ENCODE peak calls at places on chromosome 21, in eight cellular contexts. J is MM.1S, L is astrocyte, W is B cell, N is fibroblast of mammary gland, Y is GM12865, V is natural killer cell, G is AG09319. A is an unnamed sample.

GRCh38 chr21:35585878-35586277 is 474.4 kb downstream of the SETD4 start:
- DNase-seq in J (no peak), L (no peak), W (no peak), N (no peak), Y (no peak), V (no peak), G (no peak), A (no peak)

GRCh38 chr21:30436986-30437385 is 3.1 kb upstream of the KRTAP15-1 start:
- DNase-seq in J (no peak), L (no peak), W (no peak), N (no peak), Y (no peak), V (no peak), G (no peak), A (no peak)

GRCh38 chr21:33655591-33656221 is 13.4 kb downstream of the ITSN1 start:
- DNase-seq in J (no peak), L (peak; percentile 98), W (no peak), N (peak; percentile 65), Y (no peak), V (no peak), G (peak; percentile 34), A (no peak)

GRCh38 chr21:33386222-33386784 is 16.9 kb upstream of the IFNGR2 start:
- DNase-seq in J (no peak), L (no peak), W (no peak), N (no peak), Y (no peak), V (no peak), G (no peak), A (no peak)

GRCh38 chr21:36330904-36331303 is 10.9 kb downstream of the MORC3 start:
- DNase-seq in J (peak; percentile 78), L (peak; percentile 30), W (peak; percentile 53), N (peak; percentile 65), Y (peak; percentile 74), V (peak; percentile 41), G (no peak), A (no peak)

GRCh38 chr21:41196990-41197389 is 29.0 kb downstream of the BACE2 start:
- DNase-seq in J (no peak), L (peak; percentile 47), W (no peak), N (peak; percentile 54), Y (no peak), V (no peak), G (no peak), A (no peak)

GRCh38 chr21:37365657-37366487 is 701 bp upstream of the DYRK1A start:
- DNase-seq in J (peak; percentile 82), L (peak; percentile 34), W (peak; percentile 97), N (peak; percentile 41), Y (peak; percentile 79), V (peak; percentile 70), G (no peak), A (peak; percentile 84)

GRCh38 chr21:37904879-37905278 is 11.4 kb downstream of the KCNJ6 start:
- DNase-seq in J (no peak), L (no peak), W (no peak), N (peak; percentile 14), Y (no peak), V (no peak), G (no peak), A (no peak)

GRCh38 chr21:43363506-43364260 is 63.2 kb downstream of the SIK1 start:
- DNase-seq in J (no peak), L (no peak), W (no peak), N (no peak), Y (no peak), V (no peak), G (no peak), A (no peak)

GRCh38 chr21:43362928-43363314 is 64.0 kb downstream of the SIK1 start:
- DNase-seq in J (no peak), L (peak; percentile 74), W (no peak), N (no peak), Y (no peak), V (no peak), G (no peak), A (no peak)

GRCh38 chr21:43364851-43365424 is 62.0 kb downstream of the SIK1 start:
- DNase-seq in J (no peak), L (no peak), W (no peak), N (no peak), Y (no peak), V (no peak), G (no peak), A (no peak)

GRCh38 chr21:43365611-43366426 is 61.1 kb downstream of the SIK1 start:
- DNase-seq in J (no peak), L (no peak), W (no peak), N (no peak), Y (no peak), V (no peak), G (no peak), A (no peak)

DNA sequence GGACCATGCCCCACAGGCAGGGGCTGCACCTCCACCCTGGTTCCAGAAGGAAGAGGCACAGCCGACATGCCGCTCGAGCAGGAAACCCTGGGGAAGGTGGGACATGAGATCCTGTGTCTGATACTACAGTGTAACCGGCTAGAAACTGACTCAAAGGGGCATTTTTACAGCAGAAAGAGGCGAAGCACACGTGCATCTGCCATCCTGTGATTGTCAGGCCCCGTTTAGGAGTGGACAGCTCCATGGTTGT is 62.7 kb downstream of the SIK1 start:
- DNase-seq in J (no peak), L (no peak), W (no peak), N (no peak), Y (no peak), V (no peak), G (no peak), A (no peak)
- TF ChIP-seq CTCF in J (no peak), L (no peak), W (no peak), N (no peak), Y (no peak), V (no peak), G (no peak), A (no peak)

DNA sequence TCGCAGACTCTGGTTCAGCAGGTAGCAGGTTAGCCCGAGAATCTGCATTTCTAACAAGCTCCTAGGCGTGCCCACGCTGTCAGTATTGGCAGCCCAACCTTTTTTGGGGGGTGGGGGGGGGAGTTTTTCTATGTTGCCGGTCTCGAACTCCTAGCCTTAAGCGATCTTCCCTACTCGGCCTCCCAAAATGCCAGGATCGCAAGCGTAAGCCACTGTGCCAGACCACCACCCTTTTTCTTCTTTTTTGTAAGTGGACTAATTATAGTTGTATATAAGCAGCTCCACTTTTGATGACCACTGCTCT is 480 bp upstream of the MIS18A start:
- DNase-seq in J (no peak), L (no peak), W (no peak), N (no peak), Y (no peak), V (no peak), G (no peak), A (no peak)
- TF ChIP-seq CTCF in J (no peak), L (no peak), W (no peak), N (no peak), Y (no peak), V (no peak), G (no peak), A (no peak)

DNA sequence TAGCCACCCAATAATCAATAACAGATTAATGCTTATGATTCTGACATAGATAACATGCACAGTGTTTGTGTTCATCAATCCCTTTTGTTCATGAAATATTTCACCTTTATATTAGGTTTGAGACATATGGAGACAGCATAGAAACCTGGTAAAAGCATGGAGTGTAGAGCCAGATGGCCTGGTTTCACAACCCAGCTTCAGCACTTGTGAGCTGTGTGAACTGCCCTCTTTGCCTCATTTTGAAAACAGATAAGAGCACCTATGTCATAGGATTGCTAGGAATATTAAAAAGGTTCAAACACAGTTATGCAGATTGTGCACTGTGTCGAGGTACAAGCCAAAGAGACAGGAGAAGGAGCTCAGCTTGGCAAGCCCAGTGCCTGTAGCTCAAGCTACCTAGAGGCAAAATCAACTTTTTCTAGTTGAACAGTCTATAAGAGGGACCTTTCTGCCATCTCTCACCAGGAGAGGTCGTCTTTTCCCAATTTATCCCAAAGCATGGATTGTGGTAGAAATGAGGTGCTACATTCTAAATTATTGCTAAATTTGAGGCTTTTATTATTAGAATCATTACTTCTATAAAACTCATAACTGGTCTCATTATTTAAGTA is 5.0 kb downstream of the CHODL start:
- DNase-seq in J (peak; percentile 56), L (no peak), W (no peak), N (no peak), Y (no peak), V (no peak), G (no peak), A (no peak)
- TF ChIP-seq CTCF in J (peak; percentile 66), L (no peak), W (no peak), N (no peak), Y (no peak), V (no peak), G (no peak), A (peak; percentile 50)

DNA sequence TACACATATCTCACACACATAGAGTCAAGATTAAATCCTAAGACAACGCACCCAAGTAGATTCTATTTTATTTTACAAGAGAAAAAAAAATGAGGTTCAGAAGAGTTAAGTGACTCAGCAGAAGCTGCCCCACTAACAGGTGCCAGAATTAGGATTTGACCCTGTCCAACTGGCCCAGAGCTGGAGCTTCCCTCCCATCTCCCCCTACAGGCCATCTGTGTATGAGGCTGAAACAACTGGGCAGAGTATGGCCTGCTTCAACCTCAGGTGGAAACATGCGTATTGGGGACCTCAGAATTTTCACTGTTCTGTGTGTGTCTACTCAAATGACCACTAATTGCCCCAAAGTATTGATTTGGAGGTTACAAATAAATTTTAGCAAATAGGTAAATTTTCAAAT is 29.9 kb downstream of the PSMG1 start:
- DNase-seq in J (peak; percentile 25), L (no peak), W (no peak), N (peak; percentile 24), Y (peak; percentile 18), V (no peak), G (no peak), A (no peak)
- TF ChIP-seq CTCF in J (peak; percentile 55), L (peak; percentile 26), W (peak; percentile 27), N (peak; percentile 51), Y (peak; percentile 49), V (no peak), G (peak; percentile 34), A (peak; percentile 67)

GRCh38 chr21:40173833-40174232 is 306.6 kb downstream of the PCP4 start:
- DNase-seq in J (no peak), L (no peak), W (no peak), N (no peak), Y (no peak), V (no peak), G (no peak), A (no peak)
- TF ChIP-seq CTCF in J (peak; percentile 25), L (no peak), W (no peak), N (no peak), Y (no peak), V (no peak), G (no peak), A (no peak)

DNA sequence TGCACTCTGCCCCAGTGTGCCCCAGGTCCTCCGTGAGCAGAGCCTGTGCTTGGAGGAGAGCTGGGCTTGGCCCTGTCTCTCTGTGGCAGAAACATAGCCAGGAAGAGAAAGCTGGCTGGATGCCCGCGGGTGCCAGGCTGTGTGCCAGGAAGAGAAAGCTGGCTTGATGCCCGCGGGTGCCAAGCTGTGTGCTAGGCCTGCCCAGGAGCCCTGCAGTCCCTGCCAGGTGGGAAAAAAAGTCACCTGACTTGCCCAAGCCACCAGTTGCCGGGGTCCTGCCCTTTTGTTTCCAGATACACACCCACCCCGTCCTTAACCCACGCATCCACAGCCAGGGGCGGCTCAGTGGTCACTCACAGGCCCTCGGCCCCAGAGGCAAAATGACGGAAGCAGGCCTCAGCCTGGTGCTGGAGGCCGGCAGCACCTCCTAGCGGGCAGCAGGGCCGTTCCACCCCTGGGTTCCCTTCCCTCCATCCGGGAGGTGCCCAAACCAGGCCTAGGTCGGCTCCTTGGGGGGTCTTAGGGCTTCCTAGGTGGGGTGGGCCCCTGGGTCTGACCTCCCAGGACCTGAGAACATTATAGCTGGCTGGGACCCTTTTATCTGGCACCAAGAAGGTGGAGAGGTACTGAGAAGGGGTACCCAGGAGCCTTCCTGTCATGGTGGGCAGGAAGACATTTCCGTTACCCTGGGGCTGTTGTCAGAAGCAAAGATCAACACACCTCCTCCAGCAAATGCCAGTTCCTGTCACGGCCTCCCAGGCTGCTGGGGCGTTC is 9.1 kb downstream of the ITGB2 start:
- DNase-seq in J (no peak), L (no peak), W (peak; percentile 69), N (no peak), Y (no peak), V (peak; percentile 63), G (no peak), A (no peak)
- TF ChIP-seq CTCF in J (peak; percentile 57), L (no peak), W (peak; percentile 63), N (no peak), Y (peak; percentile 49), V (peak; percentile 78), G (no peak), A (no peak)